ENCODE peak calls at places on chromosomes 5 and 9, in six cellular contexts. One of them, this sample, is unnamed.

GRCh38 chr9:27504259-27504658 is 19.8 kb upstream of the IFNK start:
- DNase-seq in IMR-90: no peak
- DNase-seq in GM23338: no peak
- DNase-seq in left ventricle myocardium inferior: no peak
- DNase-seq in HCT116: no peak
- DNase-seq in GM12878: no peak
- DNase-seq in this sample: no peak

GRCh38 chr9:135340143-135340655 is 139.4 kb upstream of the PPP1R26 start:
- DNase-seq in HCT116: no peak
- DNase-seq in GM12878: no peak
- DNase-seq in IMR-90: no peak
- DNase-seq in left ventricle myocardium inferior: no peak
- DNase-seq in GM23338: peak; percentile 76
- DNase-seq in this sample: peak; percentile 9

GRCh38 chr9:36864491-36865410 is 169.3 kb downstream of the PAX5 start:
- DNase-seq in GM12878: no peak
- DNase-seq in HCT116: no peak
- DNase-seq in GM23338: peak; percentile 69
- DNase-seq in left ventricle myocardium inferior: no peak
- DNase-seq in IMR-90: no peak
- DNase-seq in this sample: peak; percentile 72

GRCh38 chr9:97373311-97373710 is 38.6 kb upstream of the TDRD7 start:
- DNase-seq in left ventricle myocardium inferior: no peak
- DNase-seq in IMR-90: no peak
- DNase-seq in HCT116: no peak
- DNase-seq in GM23338: no peak
- DNase-seq in GM12878: no peak
- DNase-seq in this sample: no peak

GRCh38 chr9:138099803-138100598 is 222.4 kb downstream of the CACNA1B start:
- DNase-seq in left ventricle myocardium inferior: peak; percentile 44
- DNase-seq in HCT116: no peak
- DNase-seq in GM12878: no peak
- DNase-seq in GM23338: no peak
- DNase-seq in IMR-90: no peak
- DNase-seq in this sample: no peak

GRCh38 chr9:116361558-116361957 is 208.0 kb downstream of the PAPPA start:
- DNase-seq in IMR-90: no peak
- DNase-seq in GM23338: no peak
- DNase-seq in left ventricle myocardium inferior: no peak
- DNase-seq in HCT116: no peak
- DNase-seq in GM12878: no peak
- DNase-seq in this sample: no peak

GRCh38 chr9:135523521-135524129 is 2.4 kb downstream of the LCN1 start:
- DNase-seq in GM23338: peak; percentile 35
- DNase-seq in GM12878: no peak
- DNase-seq in HCT116: no peak
- DNase-seq in left ventricle myocardium inferior: no peak
- DNase-seq in IMR-90: no peak
- DNase-seq in this sample: no peak

GRCh38 chr5:31096238-31096865 is 97.1 kb upstream of the CDH6 start:
- DNase-seq in left ventricle myocardium inferior: no peak
- DNase-seq in IMR-90: peak; percentile 91
- DNase-seq in GM23338: no peak
- DNase-seq in GM12878: no peak
- DNase-seq in HCT116: no peak
- DNase-seq in this sample: no peak

GRCh38 chr9:19988281-19988680 is 199.4 kb upstream of the SLC24A2 start:
- DNase-seq in HCT116: no peak
- DNase-seq in GM12878: no peak
- DNase-seq in left ventricle myocardium inferior: no peak
- DNase-seq in IMR-90: no peak
- DNase-seq in GM23338: no peak
- DNase-seq in this sample: no peak

GRCh38 chr9:71663931-71664459 is 104.3 kb downstream of the CEMIP2 start:
- DNase-seq in HCT116: no peak
- DNase-seq in GM23338: peak; percentile 67
- DNase-seq in GM12878: no peak
- DNase-seq in IMR-90: no peak
- DNase-seq in left ventricle myocardium inferior: no peak
- DNase-seq in this sample: peak; percentile 62

GRCh38 chr5:114062940-114063867 is 298.7 kb upstream of the KCNN2 start:
- DNase-seq in GM23338: no peak
- DNase-seq in HCT116: no peak
- DNase-seq in GM12878: no peak
- DNase-seq in left ventricle myocardium inferior: no peak
- DNase-seq in IMR-90: peak; percentile 10
- DNase-seq in this sample: no peak

GRCh38 chr5:120735076-120735475 is 271.0 kb downstream of the PRR16 start:
- DNase-seq in GM12878: no peak
- DNase-seq in GM23338: no peak
- DNase-seq in left ventricle myocardium inferior: no peak
- DNase-seq in HCT116: no peak
- DNase-seq in IMR-90: peak; percentile 7
- DNase-seq in this sample: no peak

GRCh38 chr5:177276886-177277285 is 26.6 kb downstream of the RAB24 start:
- DNase-seq in GM23338: no peak
- DNase-seq in HCT116: no peak
- DNase-seq in left ventricle myocardium inferior: no peak
- DNase-seq in GM12878: no peak
- DNase-seq in IMR-90: peak; percentile 12
- DNase-seq in this sample: no peak

GRCh38 chr5:2140501-2140900 is 257.8 kb upstream of the IRX4 start:
- DNase-seq in HCT116: no peak
- DNase-seq in IMR-90: no peak
- DNase-seq in GM23338: no peak
- DNase-seq in GM12878: no peak
- DNase-seq in left ventricle myocardium inferior: no peak
- DNase-seq in this sample: no peak

GRCh38 chr9:79559501-79560181 is 12.1 kb upstream of the TLE4 start:
- DNase-seq in GM23338: no peak
- DNase-seq in HCT116: no peak
- DNase-seq in GM12878: no peak
- DNase-seq in IMR-90: peak; percentile 57
- DNase-seq in left ventricle myocardium inferior: no peak
- DNase-seq in this sample: no peak

GRCh38 chr5:170468633-170469032 is 35.2 kb upstream of the KCNIP1 start:
- DNase-seq in left ventricle myocardium inferior: no peak
- DNase-seq in GM23338: no peak
- DNase-seq in GM12878: no peak
- DNase-seq in IMR-90: no peak
- DNase-seq in HCT116: no peak
- DNase-seq in this sample: no peak

GRCh38 chr9:80698725-80699124 is 990.6 kb downstream of the TLE1 start:
- DNase-seq in IMR-90: peak; percentile 18
- DNase-seq in HCT116: no peak
- DNase-seq in left ventricle myocardium inferior: no peak
- DNase-seq in GM23338: no peak
- DNase-seq in GM12878: no peak
- DNase-seq in this sample: no peak

GRCh38 chr5:38655691-38656090 is 99.2 kb upstream of the LIFR start:
- DNase-seq in IMR-90: no peak
- DNase-seq in left ventricle myocardium inferior: no peak
- DNase-seq in GM23338: no peak
- DNase-seq in GM12878: no peak
- DNase-seq in HCT116: no peak
- DNase-seq in this sample: no peak

GRCh38 chr9:16625831-16626230 is 244.6 kb downstream of the BNC2 start:
- DNase-seq in IMR-90: peak; percentile 67
- DNase-seq in HCT116: no peak
- DNase-seq in GM12878: no peak
- DNase-seq in left ventricle myocardium inferior: no peak
- DNase-seq in GM23338: peak; percentile 26
- DNase-seq in this sample: no peak

GRCh38 chr5:52834320-52834719 is 46.6 kb downstream of the ITGA1 start:
- DNase-seq in IMR-90: no peak
- DNase-seq in HCT116: no peak
- DNase-seq in left ventricle myocardium inferior: no peak
- DNase-seq in GM23338: no peak
- DNase-seq in GM12878: no peak
- DNase-seq in this sample: no peak

GRCh38 chr5:124453221-124454032 is 293.0 kb downstream of the ZNF608 start:
- DNase-seq in GM12878: peak; percentile 83
- DNase-seq in GM23338: no peak
- DNase-seq in IMR-90: peak; percentile 89
- DNase-seq in left ventricle myocardium inferior: no peak
- DNase-seq in HCT116: peak; percentile 15
- DNase-seq in this sample: no peak

GRCh38 chr5:130400091-130400490 is 495.8 kb downstream of the CHSY3 start:
- DNase-seq in GM12878: no peak
- DNase-seq in HCT116: no peak
- DNase-seq in IMR-90: no peak
- DNase-seq in GM23338: no peak
- DNase-seq in left ventricle myocardium inferior: no peak
- DNase-seq in this sample: no peak

GRCh38 chr9:91495450-91495849 is 71.8 kb upstream of the NFIL3 start:
- DNase-seq in left ventricle myocardium inferior: no peak
- DNase-seq in HCT116: no peak
- DNase-seq in GM23338: no peak
- DNase-seq in GM12878: no peak
- DNase-seq in IMR-90: peak; percentile 98
- DNase-seq in this sample: no peak

DNA sequence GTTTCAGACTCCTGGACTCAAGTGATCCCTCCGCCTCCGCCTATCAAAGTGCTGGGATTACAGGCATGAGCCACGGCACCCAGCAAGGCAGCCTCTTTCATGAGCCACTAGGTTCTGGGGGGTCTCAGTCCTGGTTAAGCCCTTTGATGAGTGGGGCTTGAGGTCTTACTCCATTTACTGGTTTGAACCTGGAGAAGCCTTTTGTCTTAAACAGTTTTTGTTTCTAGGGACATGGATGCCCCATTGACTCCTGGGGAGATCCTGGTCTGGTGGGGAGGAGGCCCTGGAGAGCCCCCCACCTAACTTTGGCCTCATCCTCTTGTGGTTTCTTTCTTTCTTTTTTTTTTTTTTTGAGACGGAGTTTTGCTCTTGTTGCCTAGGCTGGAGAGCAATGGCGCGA is 6.7 kb downstream of the PRRC2B start:
- DNase-seq in HCT116: no peak
- DNase-seq in left ventricle myocardium inferior: no peak
- DNase-seq in IMR-90: no peak
- DNase-seq in GM23338: no peak
- DNase-seq in GM12878: no peak
- DNase-seq in this sample: no peak
- H3K4me1 ChIP-seq in HCT116: peaks cover 29% of the 10 kb centered on the region
- H3K4me1 ChIP-seq in left ventricle myocardium inferior: peaks cover 100% of the 10 kb centered on the region
- H3K4me1 ChIP-seq in IMR-90: peaks cover 35% of the 10 kb centered on the region
- H3K4me1 ChIP-seq in GM23338: peaks cover 93% of the 10 kb centered on the region
- H3K4me1 ChIP-seq in GM12878: peaks cover 46% of the 10 kb centered on the region
- H3K4me1 ChIP-seq in this sample: peaks cover 67% of the 10 kb centered on the region

GRCh38 chr5:32664523-32664922 is 46.6 kb upstream of the NPR3 start:
- DNase-seq in HCT116: no peak
- DNase-seq in GM23338: no peak
- DNase-seq in left ventricle myocardium inferior: no peak
- DNase-seq in GM12878: no peak
- DNase-seq in IMR-90: no peak
- DNase-seq in this sample: no peak
- H3K4me3 ChIP-seq in HCT116: no peak overlapping the region
- H3K4me3 ChIP-seq in GM23338: no peak overlapping the region
- H3K4me3 ChIP-seq in left ventricle myocardium inferior: no peak overlapping the region
- H3K4me3 ChIP-seq in GM12878: no peak overlapping the region
- H3K4me3 ChIP-seq in IMR-90: no peak overlapping the region
- H3K4me3 ChIP-seq in this sample: no peak overlapping the region

GRCh38 chr5:3595102-3595961 is at the start of gene IRX1:
- DNase-seq in GM23338: peak; percentile 81
- DNase-seq in left ventricle myocardium inferior: no peak
- DNase-seq in HCT116: no peak
- DNase-seq in IMR-90: no peak
- DNase-seq in GM12878: no peak
- DNase-seq in this sample: no peak
- H3K27me3 ChIP-seq in GM23338: peaks cover 95% of the 10 kb centered on the region
- H3K27me3 ChIP-seq in left ventricle myocardium inferior: peaks cover 100% of the 10 kb centered on the region
- H3K27me3 ChIP-seq in HCT116: no peaks in the 10 kb centered on the region
- H3K27me3 ChIP-seq in IMR-90: peaks cover 70% of the 10 kb centered on the region
- H3K27me3 ChIP-seq in GM12878: no peaks in the 10 kb centered on the region
- H3K27me3 ChIP-seq in this sample: no peaks in the 10 kb centered on the region

DNA sequence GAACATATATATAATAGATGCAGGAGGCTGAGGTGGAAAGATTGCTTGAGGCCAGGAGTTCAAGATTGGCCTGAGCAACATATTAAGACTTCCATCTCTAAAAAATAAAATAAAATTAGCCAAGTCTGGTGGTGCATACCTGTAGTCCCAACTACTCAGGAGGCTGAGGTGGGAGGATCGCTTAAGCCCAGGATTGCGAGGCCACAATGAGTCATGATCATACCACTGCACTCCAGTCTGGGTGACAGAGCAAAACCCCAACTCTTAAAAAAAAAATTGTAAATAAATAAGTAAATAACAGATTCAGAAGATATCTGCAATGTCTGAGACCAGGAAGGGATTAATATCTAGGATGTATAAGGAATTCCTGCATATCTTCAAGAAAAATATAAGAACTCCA is 19.4 kb downstream of the B4GALT1 start:
- DNase-seq in left ventricle myocardium inferior: no peak
- DNase-seq in GM12878: no peak
- DNase-seq in HCT116: no peak
- DNase-seq in GM23338: no peak
- DNase-seq in IMR-90: no peak
- DNase-seq in this sample: no peak
- H3K4me1 ChIP-seq in left ventricle myocardium inferior: peaks cover 100% of the 10 kb centered on the region
- H3K4me1 ChIP-seq in GM12878: peaks cover 61% of the 10 kb centered on the region
- H3K4me1 ChIP-seq in HCT116: no peaks in the 10 kb centered on the region
- H3K4me1 ChIP-seq in GM23338: no peaks in the 10 kb centered on the region
- H3K4me1 ChIP-seq in IMR-90: peaks cover 11% of the 10 kb centered on the region
- H3K4me1 ChIP-seq in this sample: peaks cover 14% of the 10 kb centered on the region

GRCh38 chr5:90475436-90475980 is 844 bp downstream of the POLR3G start:
- DNase-seq in GM12878: no peak
- DNase-seq in HCT116: no peak
- DNase-seq in left ventricle myocardium inferior: no peak
- DNase-seq in IMR-90: no peak
- DNase-seq in GM23338: peak; percentile 16
- DNase-seq in this sample: no peak

GRCh38 chr5:90477073-90477472 is 2.4 kb downstream of the POLR3G start:
- DNase-seq in IMR-90: no peak
- DNase-seq in left ventricle myocardium inferior: no peak
- DNase-seq in GM23338: peak; percentile 85
- DNase-seq in HCT116: no peak
- DNase-seq in GM12878: no peak
- DNase-seq in this sample: no peak

GRCh38 chr5:90473321-90474234 is 993 bp downstream of the MBLAC2 start:
- DNase-seq in GM23338: peak; percentile 75
- DNase-seq in HCT116: no peak
- DNase-seq in GM12878: no peak
- DNase-seq in IMR-90: peak; percentile 18
- DNase-seq in left ventricle myocardium inferior: no peak
- DNase-seq in this sample: peak; percentile 40

GRCh38 chr5:90474235-90475107 is at the start of the genes MBLAC2 and POLR3G:
- DNase-seq in GM12878: peak; percentile 77
- DNase-seq in IMR-90: peak; percentile 87
- DNase-seq in GM23338: peak; percentile 96
- DNase-seq in left ventricle myocardium inferior: peak; percentile 90
- DNase-seq in HCT116: peak; percentile 87
- DNase-seq in this sample: peak; percentile 91

GRCh38 chr5:90472783-90473182 is 1.8 kb downstream of the MBLAC2 start:
- DNase-seq in left ventricle myocardium inferior: no peak
- DNase-seq in IMR-90: no peak
- DNase-seq in HCT116: no peak
- DNase-seq in GM12878: no peak
- DNase-seq in GM23338: no peak
- DNase-seq in this sample: no peak
- H3K4me3 ChIP-seq in left ventricle myocardium inferior: peak overlapping the region; percentile 87
- H3K4me3 ChIP-seq in IMR-90: no peak overlapping the region
- H3K4me3 ChIP-seq in HCT116: peak overlapping the region; percentile 85
- H3K4me3 ChIP-seq in GM12878: peak overlapping the region; percentile 89
- H3K4me3 ChIP-seq in GM23338: peak overlapping the region; percentile 83
- H3K4me3 ChIP-seq in this sample: peak overlapping the region; percentile 67

This sample was measured in HAP-1.